ENCODE peak calls at places on chromosomes 3 and 15, in nine cellular contexts. One of them, this sample, is unnamed.

GRCh38 chr3:194683431-194683830 is 2.3 kb upstream of the FAM43A start:
- DNase-seq in NCI-H69: no peak
- DNase-seq in amygdala: no peak
- DNase-seq in stimulated activated CD8-positive, alpha-beta memory T cell treated with anti-CD3 and anti-CD28 coated beads, Interleukin-2, amount 100 ng/mL, for 1 hour: no peak
- DNase-seq in sigmoid colon: no peak
- DNase-seq in ELR: no peak
- DNase-seq in NCI-H1417 treated with DMSO at 0.1 percent for 48 hours: no peak
- DNase-seq in activated CD8-positive, alpha-beta memory T cell treated with anti-CD3 and anti-CD28 coated beads, Interleukin-2, amount 10 ng/mL, durations not matched to agents 7 days and 5 days: peak
- DNase-seq in foreskin fibroblast: no peak
- DNase-seq in this sample: no peak

GRCh38 chr3:48915296-48915695 is 3.3 kb upstream of the ARIH2 start:
- DNase-seq in NCI-H69: no peak
- DNase-seq in amygdala: no peak
- DNase-seq in stimulated activated CD8-positive, alpha-beta memory T cell treated with anti-CD3 and anti-CD28 coated beads, Interleukin-2, amount 100 ng/mL, for 1 hour: no peak
- DNase-seq in sigmoid colon: no peak
- DNase-seq in ELR: peak
- DNase-seq in NCI-H1417 treated with DMSO at 0.1 percent for 48 hours: no peak
- DNase-seq in activated CD8-positive, alpha-beta memory T cell treated with anti-CD3 and anti-CD28 coated beads, Interleukin-2, amount 10 ng/mL, durations not matched to agents 7 days and 5 days: no peak
- DNase-seq in foreskin fibroblast: peak
- DNase-seq in this sample: peak

GRCh38 chr3:55899887-55900286 is 412.8 kb upstream of the WNT5A start:
- DNase-seq in NCI-H69: no peak
- DNase-seq in amygdala: no peak
- DNase-seq in stimulated activated CD8-positive, alpha-beta memory T cell treated with anti-CD3 and anti-CD28 coated beads, Interleukin-2, amount 100 ng/mL, for 1 hour: no peak
- DNase-seq in sigmoid colon: no peak
- DNase-seq in ELR: no peak
- DNase-seq in NCI-H1417 treated with DMSO at 0.1 percent for 48 hours: no peak
- DNase-seq in activated CD8-positive, alpha-beta memory T cell treated with anti-CD3 and anti-CD28 coated beads, Interleukin-2, amount 10 ng/mL, durations not matched to agents 7 days and 5 days: no peak
- DNase-seq in foreskin fibroblast: no peak
- DNase-seq in this sample: no peak

GRCh38 chr15:51505251-51505650 is 117.3 kb downstream of the DMXL2 start:
- DNase-seq in NCI-H69: no peak
- DNase-seq in amygdala: no peak
- DNase-seq in stimulated activated CD8-positive, alpha-beta memory T cell treated with anti-CD3 and anti-CD28 coated beads, Interleukin-2, amount 100 ng/mL, for 1 hour: no peak
- DNase-seq in sigmoid colon: no peak
- DNase-seq in ELR: no peak
- DNase-seq in NCI-H1417 treated with DMSO at 0.1 percent for 48 hours: no peak
- DNase-seq in activated CD8-positive, alpha-beta memory T cell treated with anti-CD3 and anti-CD28 coated beads, Interleukin-2, amount 10 ng/mL, durations not matched to agents 7 days and 5 days: no peak
- DNase-seq in foreskin fibroblast: no peak
- DNase-seq in this sample: no peak

GRCh38 chr15:97081666-97082226 is 751.2 kb downstream of the NR2F2 start:
- DNase-seq in NCI-H69: no peak
- DNase-seq in amygdala: no peak
- DNase-seq in stimulated activated CD8-positive, alpha-beta memory T cell treated with anti-CD3 and anti-CD28 coated beads, Interleukin-2, amount 100 ng/mL, for 1 hour: no peak
- DNase-seq in sigmoid colon: no peak
- DNase-seq in ELR: no peak
- DNase-seq in NCI-H1417 treated with DMSO at 0.1 percent for 48 hours: no peak
- DNase-seq in activated CD8-positive, alpha-beta memory T cell treated with anti-CD3 and anti-CD28 coated beads, Interleukin-2, amount 10 ng/mL, durations not matched to agents 7 days and 5 days: no peak
- DNase-seq in foreskin fibroblast: no peak
- DNase-seq in this sample: no peak

GRCh38 chr3:72995337-72995736 is 1.3 kb upstream of the PPP4R2 start:
- DNase-seq in NCI-H69: peak
- DNase-seq in amygdala: no peak
- DNase-seq in stimulated activated CD8-positive, alpha-beta memory T cell treated with anti-CD3 and anti-CD28 coated beads, Interleukin-2, amount 100 ng/mL, for 1 hour: no peak
- DNase-seq in sigmoid colon: no peak
- DNase-seq in ELR: no peak
- DNase-seq in NCI-H1417 treated with DMSO at 0.1 percent for 48 hours: no peak
- DNase-seq in activated CD8-positive, alpha-beta memory T cell treated with anti-CD3 and anti-CD28 coated beads, Interleukin-2, amount 10 ng/mL, durations not matched to agents 7 days and 5 days: no peak
- DNase-seq in foreskin fibroblast: no peak
- DNase-seq in this sample: no peak

GRCh38 chr3:157824281-157824680 is 281.9 kb downstream of the SHOX2 start:
- DNase-seq in NCI-H69: no peak
- DNase-seq in amygdala: no peak
- DNase-seq in stimulated activated CD8-positive, alpha-beta memory T cell treated with anti-CD3 and anti-CD28 coated beads, Interleukin-2, amount 100 ng/mL, for 1 hour: no peak
- DNase-seq in sigmoid colon: no peak
- DNase-seq in ELR: no peak
- DNase-seq in NCI-H1417 treated with DMSO at 0.1 percent for 48 hours: no peak
- DNase-seq in activated CD8-positive, alpha-beta memory T cell treated with anti-CD3 and anti-CD28 coated beads, Interleukin-2, amount 10 ng/mL, durations not matched to agents 7 days and 5 days: no peak
- DNase-seq in foreskin fibroblast: no peak
- DNase-seq in this sample: no peak

GRCh38 chr3:148146947-148147346 is 550.8 kb upstream of the AGTR1 start:
- DNase-seq in NCI-H69: no peak
- DNase-seq in amygdala: no peak
- DNase-seq in stimulated activated CD8-positive, alpha-beta memory T cell treated with anti-CD3 and anti-CD28 coated beads, Interleukin-2, amount 100 ng/mL, for 1 hour: no peak
- DNase-seq in sigmoid colon: no peak
- DNase-seq in ELR: peak
- DNase-seq in NCI-H1417 treated with DMSO at 0.1 percent for 48 hours: no peak
- DNase-seq in activated CD8-positive, alpha-beta memory T cell treated with anti-CD3 and anti-CD28 coated beads, Interleukin-2, amount 10 ng/mL, durations not matched to agents 7 days and 5 days: no peak
- DNase-seq in foreskin fibroblast: peak
- DNase-seq in this sample: no peak

GRCh38 chr3:197942956-197943556 is 6.9 kb upstream of the RPL35A start:
- DNase-seq in NCI-H69: peak
- DNase-seq in amygdala: no peak
- DNase-seq in stimulated activated CD8-positive, alpha-beta memory T cell treated with anti-CD3 and anti-CD28 coated beads, Interleukin-2, amount 100 ng/mL, for 1 hour: no peak
- DNase-seq in sigmoid colon: no peak
- DNase-seq in ELR: peak
- DNase-seq in NCI-H1417 treated with DMSO at 0.1 percent for 48 hours: no peak
- DNase-seq in activated CD8-positive, alpha-beta memory T cell treated with anti-CD3 and anti-CD28 coated beads, Interleukin-2, amount 10 ng/mL, durations not matched to agents 7 days and 5 days: no peak
- DNase-seq in foreskin fibroblast: peak
- DNase-seq in this sample: no peak

GRCh38 chr15:38539008-38539343 is 25.6 kb downstream of the RASGRP1 start:
- DNase-seq in NCI-H69: no peak
- DNase-seq in amygdala: no peak
- DNase-seq in stimulated activated CD8-positive, alpha-beta memory T cell treated with anti-CD3 and anti-CD28 coated beads, Interleukin-2, amount 100 ng/mL, for 1 hour: no peak
- DNase-seq in sigmoid colon: no peak
- DNase-seq in ELR: no peak
- DNase-seq in NCI-H1417 treated with DMSO at 0.1 percent for 48 hours: no peak
- DNase-seq in activated CD8-positive, alpha-beta memory T cell treated with anti-CD3 and anti-CD28 coated beads, Interleukin-2, amount 10 ng/mL, durations not matched to agents 7 days and 5 days: peak
- DNase-seq in foreskin fibroblast: no peak
- DNase-seq in this sample: no peak

GRCh38 chr15:52730163-52730562 is 51.0 kb upstream of the ATOSA start:
- DNase-seq in NCI-H69: peak
- DNase-seq in amygdala: no peak
- DNase-seq in stimulated activated CD8-positive, alpha-beta memory T cell treated with anti-CD3 and anti-CD28 coated beads, Interleukin-2, amount 100 ng/mL, for 1 hour: no peak
- DNase-seq in sigmoid colon: no peak
- DNase-seq in ELR: peak
- DNase-seq in NCI-H1417 treated with DMSO at 0.1 percent for 48 hours: no peak
- DNase-seq in activated CD8-positive, alpha-beta memory T cell treated with anti-CD3 and anti-CD28 coated beads, Interleukin-2, amount 10 ng/mL, durations not matched to agents 7 days and 5 days: peak
- DNase-seq in foreskin fibroblast: peak
- DNase-seq in this sample: no peak

This sample was measured in cardiac septum.